ENCODE peak calls at places on chromosomes 12 and 14, in five cellular contexts. One of them, this sample, is unnamed.

GRCh38 chr14:51619551-51619950 is 32.2 kb upstream of the FRMD6 start:
- DNase-seq in neural crest cell: no peak
- DNase-seq in GM12864: no peak
- DNase-seq in GM10248: no peak
- DNase-seq in left ventricle myocardium inferior: no peak
- DNase-seq in this sample: no peak

GRCh38 chr14:30195946-30196345 is 268.3 kb upstream of the PRKD1 start:
- DNase-seq in neural crest cell: no peak
- DNase-seq in GM12864: no peak
- DNase-seq in left ventricle myocardium inferior: no peak
- DNase-seq in GM10248: no peak
- DNase-seq in this sample: no peak

GRCh38 chr14:20679907-20680306 is 4.5 kb upstream of the RNASE4 start:
- DNase-seq in neural crest cell: no peak
- DNase-seq in GM12864: no peak
- DNase-seq in GM10248: no peak
- DNase-seq in left ventricle myocardium inferior: no peak
- DNase-seq in this sample: no peak

GRCh38 chr14:71202881-71203280 is 295.6 kb downstream of the PCNX1 start:
- DNase-seq in GM10248: no peak
- DNase-seq in neural crest cell: no peak
- DNase-seq in left ventricle myocardium inferior: no peak
- DNase-seq in GM12864: no peak
- DNase-seq in this sample: no peak

GRCh38 chr14:93734086-93734822 is 54.0 kb downstream of the PRIMA1 start:
- DNase-seq in GM10248: no peak
- DNase-seq in left ventricle myocardium inferior: no peak
- DNase-seq in GM12864: no peak
- DNase-seq in neural crest cell: no peak
- DNase-seq in this sample: no peak

GRCh38 chr12:73180734-73181133 is 908.6 kb downstream of the TRHDE start:
- DNase-seq in left ventricle myocardium inferior: no peak
- DNase-seq in neural crest cell: no peak
- DNase-seq in GM12864: no peak
- DNase-seq in GM10248: no peak
- DNase-seq in this sample: no peak

GRCh38 chr12:6169107-6169440 is 31.1 kb upstream of the CD9 start:
- DNase-seq in left ventricle myocardium inferior: no peak
- DNase-seq in GM12864: no peak
- DNase-seq in neural crest cell: no peak
- DNase-seq in GM10248: no peak
- DNase-seq in this sample: no peak

GRCh38 chr14:92427096-92427495 is 86.5 kb upstream of the RIN3 start:
- DNase-seq in left ventricle myocardium inferior: no peak
- DNase-seq in neural crest cell: no peak
- DNase-seq in GM12864: no peak
- DNase-seq in GM10248: no peak
- DNase-seq in this sample: no peak

GRCh38 chr14:42550282-42550681 is 943.6 kb downstream of the LRFN5 start:
- DNase-seq in GM12864: no peak
- DNase-seq in neural crest cell: no peak
- DNase-seq in left ventricle myocardium inferior: no peak
- DNase-seq in GM10248: no peak
- DNase-seq in this sample: no peak

GRCh38 chr14:52596320-52596719 is 43.7 kb downstream of the GPR137C start:
- DNase-seq in left ventricle myocardium inferior: no peak
- DNase-seq in neural crest cell: no peak
- DNase-seq in GM12864: no peak
- DNase-seq in GM10248: no peak
- DNase-seq in this sample: no peak

GRCh38 chr12:26724309-26724702 is 108.7 kb downstream of the ITPR2 start:
- DNase-seq in left ventricle myocardium inferior: no peak
- DNase-seq in neural crest cell: no peak
- DNase-seq in GM12864: no peak
- DNase-seq in GM10248: no peak
- DNase-seq in this sample: no peak

GRCh38 chr12:45674583-45674982 is 54.9 kb upstream of the ARID2 start:
- DNase-seq in neural crest cell: no peak
- DNase-seq in left ventricle myocardium inferior: peak; percentile 36
- DNase-seq in GM12864: no peak
- DNase-seq in GM10248: no peak
- DNase-seq in this sample: no peak

GRCh38 chr12:66836623-66837310 is 157.9 kb upstream of the GRIP1 start:
- DNase-seq in left ventricle myocardium inferior: no peak
- DNase-seq in neural crest cell: no peak
- DNase-seq in GM10248: no peak
- DNase-seq in GM12864: no peak
- DNase-seq in this sample: no peak

GRCh38 chr12:75834591-75834990 is 197.0 kb downstream of the PHLDA1 start:
- DNase-seq in left ventricle myocardium inferior: no peak
- DNase-seq in neural crest cell: no peak
- DNase-seq in GM12864: no peak
- DNase-seq in GM10248: no peak
- DNase-seq in this sample: no peak

GRCh38 chr12:104485651-104486341 is 29.0 kb downstream of the CHST11 start:
- DNase-seq in left ventricle myocardium inferior: no peak
- DNase-seq in GM12864: no peak
- DNase-seq in GM10248: no peak
- DNase-seq in neural crest cell: no peak
- DNase-seq in this sample: no peak

GRCh38 chr12:26135010-26135420 is 10.2 kb upstream of the BHLHE41 start:
- DNase-seq in left ventricle myocardium inferior: no peak
- DNase-seq in neural crest cell: no peak
- DNase-seq in GM12864: no peak
- DNase-seq in GM10248: no peak
- DNase-seq in this sample: no peak

GRCh38 chr12:12064596-12064995 is 6.1 kb upstream of the BCL2L14 start:
- DNase-seq in left ventricle myocardium inferior: no peak
- DNase-seq in GM12864: no peak
- DNase-seq in GM10248: no peak
- DNase-seq in neural crest cell: no peak
- DNase-seq in this sample: no peak

GRCh38 chr14:94180655-94181271 is 6.6 kb downstream of the PPP4R4 start:
- DNase-seq in GM10248: peak; percentile 35
- DNase-seq in neural crest cell: no peak
- DNase-seq in left ventricle myocardium inferior: no peak
- DNase-seq in GM12864: peak; percentile 33
- DNase-seq in this sample: peak; percentile 20

GRCh38 chr12:22668441-22668840 is 43.5 kb downstream of the ETNK1 start:
- DNase-seq in neural crest cell: no peak
- DNase-seq in GM10248: no peak
- DNase-seq in GM12864: no peak
- DNase-seq in left ventricle myocardium inferior: no peak
- DNase-seq in this sample: no peak

GRCh38 chr14:101174522-101174838 is 271.0 kb upstream of the RTL1 start:
- DNase-seq in neural crest cell: no peak
- DNase-seq in GM12864: no peak
- DNase-seq in left ventricle myocardium inferior: no peak
- DNase-seq in GM10248: no peak
- DNase-seq in this sample: no peak

GRCh38 chr12:85575115-85576096 is 260.8 kb downstream of the RASSF9 start:
- DNase-seq in GM12864: peak; percentile 21
- DNase-seq in left ventricle myocardium inferior: peak; percentile 28
- DNase-seq in GM10248: peak; percentile 44
- DNase-seq in neural crest cell: peak; percentile 39
- DNase-seq in this sample: peak; percentile 13

GRCh38 chr12:68406134-68406576 is 74.0 kb upstream of the MDM1 start:
- DNase-seq in GM12864: no peak
- DNase-seq in left ventricle myocardium inferior: peak; percentile 94
- DNase-seq in neural crest cell: no peak
- DNase-seq in GM10248: no peak
- DNase-seq in this sample: no peak

GRCh38 chr12:79643821-79644220 is 46.9 kb downstream of the PAWR start:
- DNase-seq in GM12864: no peak
- DNase-seq in GM10248: no peak
- DNase-seq in neural crest cell: no peak
- DNase-seq in left ventricle myocardium inferior: no peak
- DNase-seq in this sample: no peak

GRCh38 chr12:102917026-102917787 is at the start of gene PAH:
- DNase-seq in left ventricle myocardium inferior: no peak
- DNase-seq in GM10248: peak; percentile 16
- DNase-seq in neural crest cell: no peak
- DNase-seq in GM12864: no peak
- DNase-seq in this sample: no peak
- TF ChIP-seq CTCF in left ventricle myocardium inferior: no peak
- TF ChIP-seq CTCF in GM10248: peak; percentile 25
- TF ChIP-seq CTCF in neural crest cell: peak; percentile 34
- TF ChIP-seq CTCF in GM12864: peak; percentile 38
- TF ChIP-seq CTCF in this sample: peak; percentile 27

GRCh38 chr12:106712768-106713167 is 61.7 kb upstream of the RIC8B start:
- DNase-seq in neural crest cell: no peak
- DNase-seq in left ventricle myocardium inferior: no peak
- DNase-seq in GM12864: no peak
- DNase-seq in GM10248: no peak
- DNase-seq in this sample: no peak
- TF ChIP-seq CTCF in neural crest cell: no peak
- TF ChIP-seq CTCF in left ventricle myocardium inferior: no peak
- TF ChIP-seq CTCF in GM12864: no peak
- TF ChIP-seq CTCF in GM10248: no peak
- TF ChIP-seq CTCF in this sample: no peak

GRCh38 chr12:121026274-121027045 is 10.2 kb upstream of the C12orf43 start:
- DNase-seq in GM12864: no peak
- DNase-seq in neural crest cell: no peak
- DNase-seq in left ventricle myocardium inferior: no peak
- DNase-seq in GM10248: no peak
- DNase-seq in this sample: no peak
- TF ChIP-seq CTCF in GM12864: peak; percentile 11
- TF ChIP-seq CTCF in neural crest cell: peak; percentile 24
- TF ChIP-seq CTCF in left ventricle myocardium inferior: no peak
- TF ChIP-seq CTCF in GM10248: no peak
- TF ChIP-seq CTCF in this sample: no peak

DNA sequence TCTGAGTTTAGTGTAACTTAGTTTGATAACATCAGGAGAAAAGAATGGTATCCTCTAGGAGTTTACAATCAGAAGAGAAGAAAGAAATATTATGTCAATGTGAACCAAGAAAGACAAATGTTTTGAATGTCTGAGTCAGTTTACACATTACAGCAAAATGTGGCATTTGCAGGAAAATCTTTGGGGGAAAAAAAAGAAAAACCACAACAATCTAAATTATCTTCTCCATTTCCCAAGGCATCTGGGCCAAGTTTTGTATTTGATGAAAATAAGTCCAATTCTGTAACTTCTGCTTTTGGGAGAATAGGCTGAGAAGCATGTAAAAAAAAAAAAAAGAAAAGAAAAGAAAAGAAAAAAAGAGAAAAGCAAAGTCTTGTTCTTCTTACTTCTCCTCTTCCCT is 58.8 kb upstream of the FLRT2 start:
- DNase-seq in GM12864: no peak
- DNase-seq in GM10248: no peak
- DNase-seq in left ventricle myocardium inferior: no peak
- DNase-seq in neural crest cell: no peak
- DNase-seq in this sample: no peak
- TF ChIP-seq CTCF in GM12864: no peak
- TF ChIP-seq CTCF in GM10248: no peak
- TF ChIP-seq CTCF in left ventricle myocardium inferior: no peak
- TF ChIP-seq CTCF in neural crest cell: no peak
- TF ChIP-seq CTCF in this sample: no peak

DNA sequence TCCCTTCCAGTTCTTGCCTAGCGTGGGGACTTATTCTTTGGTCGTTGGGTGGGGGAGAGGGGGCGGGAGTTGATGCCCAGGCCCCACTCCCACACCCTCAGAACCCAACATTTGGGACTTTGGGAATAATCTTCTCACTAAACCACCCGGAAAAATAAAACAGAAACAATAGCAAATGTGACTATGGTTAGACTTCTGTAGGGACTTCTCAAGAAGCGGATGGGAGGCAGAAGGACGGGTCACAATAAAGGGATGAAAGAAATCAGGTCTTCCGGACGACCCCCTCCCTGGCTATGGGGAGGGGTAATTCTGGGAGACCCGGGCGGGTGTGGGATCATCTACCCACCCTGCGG is 28.5 kb upstream of the SMUG1 start:
- DNase-seq in left ventricle myocardium inferior: no peak
- DNase-seq in GM10248: no peak
- DNase-seq in GM12864: no peak
- DNase-seq in neural crest cell: no peak
- DNase-seq in this sample: no peak
- TF ChIP-seq CTCF in left ventricle myocardium inferior: peak; percentile 25
- TF ChIP-seq CTCF in GM10248: no peak
- TF ChIP-seq CTCF in GM12864: no peak
- TF ChIP-seq CTCF in neural crest cell: peak; percentile 43
- TF ChIP-seq CTCF in this sample: no peak

GRCh38 chr12:100376166-100376565 is 19.3 kb downstream of the SLC17A8 start:
- DNase-seq in GM12864: no peak
- DNase-seq in neural crest cell: no peak
- DNase-seq in left ventricle myocardium inferior: no peak
- DNase-seq in GM10248: no peak
- DNase-seq in this sample: no peak
- TF ChIP-seq CTCF in GM12864: no peak
- TF ChIP-seq CTCF in neural crest cell: no peak
- TF ChIP-seq CTCF in left ventricle myocardium inferior: no peak
- TF ChIP-seq CTCF in GM10248: no peak
- TF ChIP-seq CTCF in this sample: no peak

GRCh38 chr12:133181238-133181959 is at the start of gene ZNF268:
- DNase-seq in GM10248: peak; percentile 97
- DNase-seq in left ventricle myocardium inferior: peak; percentile 91
- DNase-seq in GM12864: peak; percentile 90
- DNase-seq in neural crest cell: peak; percentile 94
- DNase-seq in this sample: peak; percentile 61
- TF ChIP-seq CTCF in GM10248: peak; percentile 88
- TF ChIP-seq CTCF in left ventricle myocardium inferior: peak; percentile 85
- TF ChIP-seq CTCF in GM12864: peak; percentile 88
- TF ChIP-seq CTCF in neural crest cell: peak; percentile 87
- TF ChIP-seq CTCF in this sample: peak; percentile 74

This sample was measured in GM12878.